ENCODE peak calls at places on chromosomes 3 and 15, in five cellular contexts. One of them, this sample, is unnamed.

GRCh38 chr15:90482124-90483011 is 47.4 kb upstream of the CRTC3 start:
- DNase-seq in K562: peak
- DNase-seq in GM12878: no peak
- DNase-seq in H1: peak
- DNase-seq in HepG2: peak
- DNase-seq in this sample: peak

GRCh38 chr3:33187368-33187634 is 31.3 kb downstream of the SUSD5 start:
- DNase-seq in K562: no peak
- DNase-seq in GM12878: no peak
- DNase-seq in H1: no peak
- DNase-seq in HepG2: no peak
- DNase-seq in this sample: no peak

GRCh38 chr15:59266015-59266414 is 59.4 kb downstream of the LDHAL6B start:
- DNase-seq in K562: no peak
- DNase-seq in GM12878: no peak
- DNase-seq in H1: no peak
- DNase-seq in HepG2: no peak
- DNase-seq in this sample: no peak

GRCh38 chr15:77944002-77944867 is 133.3 kb downstream of the TBC1D2B start:
- DNase-seq in K562: peak
- DNase-seq in GM12878: no peak
- DNase-seq in H1: peak
- DNase-seq in HepG2: peak
- DNase-seq in this sample: peak

GRCh38 chr3:141307351-141308059 is 60.8 kb upstream of the ZBTB38 start:
- DNase-seq in K562: no peak
- DNase-seq in GM12878: no peak
- DNase-seq in H1: no peak
- DNase-seq in HepG2: no peak
- DNase-seq in this sample: no peak

GRCh38 chr3:172461530-172462138 is 13.4 kb upstream of the GHSR start:
- DNase-seq in K562: peak
- DNase-seq in GM12878: no peak
- DNase-seq in H1: no peak
- DNase-seq in HepG2: peak
- DNase-seq in this sample: no peak

GRCh38 chr3:44893097-44893496 is 18.7 kb downstream of the TGM4 start:
- DNase-seq in K562: no peak
- DNase-seq in GM12878: no peak
- DNase-seq in H1: no peak
- DNase-seq in HepG2: no peak
- DNase-seq in this sample: no peak

GRCh38 chr3:32076566-32076965 is 29.9 kb upstream of the GPD1L start:
- DNase-seq in K562: peak
- DNase-seq in GM12878: no peak
- DNase-seq in H1: peak
- DNase-seq in HepG2: no peak
- DNase-seq in this sample: no peak

GRCh38 chr3:187742351-187743171 is 2.7 kb downstream of the BCL6 start:
- DNase-seq in K562: no peak
- DNase-seq in GM12878: no peak
- DNase-seq in H1: no peak
- DNase-seq in HepG2: no peak
- DNase-seq in this sample: no peak

GRCh38 chr15:67824900-67825879 is at the start of gene SKOR1:
- DNase-seq in K562: peak
- DNase-seq in GM12878: no peak
- DNase-seq in H1: peak
- DNase-seq in HepG2: no peak
- DNase-seq in this sample: no peak

GRCh38 chr15:75672646-75673425 is 25.1 kb downstream of the SNX33 start:
- DNase-seq in K562: no peak
- DNase-seq in GM12878: no peak
- DNase-seq in H1: no peak
- DNase-seq in HepG2: no peak
- DNase-seq in this sample: no peak

GRCh38 chr3:128235207-128235933 is 82.1 kb downstream of the EEFSEC start:
- DNase-seq in K562: no peak
- DNase-seq in GM12878: no peak
- DNase-seq in H1: no peak
- DNase-seq in HepG2: no peak
- DNase-seq in this sample: no peak

GRCh38 chr3:177041730-177042551 is 155.3 kb downstream of the TBL1XR1 start:
- DNase-seq in K562: no peak
- DNase-seq in GM12878: no peak
- DNase-seq in H1: no peak
- DNase-seq in HepG2: no peak
- DNase-seq in this sample: no peak

GRCh38 chr15:51024735-51025453 is 69.8 kb downstream of the TNFAIP8L3 start:
- DNase-seq in K562: no peak
- DNase-seq in GM12878: no peak
- DNase-seq in H1: no peak
- DNase-seq in HepG2: no peak
- DNase-seq in this sample: no peak

GRCh38 chr3:124620600-124621063 is 109.6 kb upstream of the UMPS start:
- DNase-seq in K562: peak
- DNase-seq in GM12878: peak
- DNase-seq in H1: no peak
- DNase-seq in HepG2: peak
- DNase-seq in this sample: no peak

GRCh38 chr3:32583708-32584107 is 13.1 kb upstream of the DYNC1LI1 start:
- DNase-seq in K562: no peak
- DNase-seq in GM12878: no peak
- DNase-seq in H1: no peak
- DNase-seq in HepG2: no peak
- DNase-seq in this sample: no peak

GRCh38 chr3:81620813-81621212 is 140.6 kb downstream of the GBE1 start:
- DNase-seq in K562: no peak
- DNase-seq in GM12878: no peak
- DNase-seq in H1: no peak
- DNase-seq in HepG2: no peak
- DNase-seq in this sample: no peak

GRCh38 chr3:114405202-114405601 is 111.4 kb downstream of the TIGIT start:
- DNase-seq in K562: no peak
- DNase-seq in GM12878: no peak
- DNase-seq in H1: no peak
- DNase-seq in HepG2: no peak
- DNase-seq in this sample: no peak

GRCh38 chr15:38398134-38398533 is 55.8 kb upstream of the FAM98B start:
- DNase-seq in K562: no peak
- DNase-seq in GM12878: no peak
- DNase-seq in H1: no peak
- DNase-seq in HepG2: peak
- DNase-seq in this sample: peak

GRCh38 chr3:164222200-164222599 is 856.1 kb downstream of the SI start:
- DNase-seq in K562: no peak
- DNase-seq in GM12878: no peak
- DNase-seq in H1: no peak
- DNase-seq in HepG2: no peak
- DNase-seq in this sample: no peak

GRCh38 chr3:88180398-88180999 is 30.7 kb downstream of the C3orf38 start:
- DNase-seq in K562: no peak
- DNase-seq in GM12878: peak
- DNase-seq in H1: no peak
- DNase-seq in HepG2: no peak
- DNase-seq in this sample: peak

GRCh38 chr3:66035763-66036477 is 2.8 kb downstream of the MAGI1 start:
- DNase-seq in K562: no peak
- DNase-seq in GM12878: no peak
- DNase-seq in H1: no peak
- DNase-seq in HepG2: peak
- DNase-seq in this sample: no peak

GRCh38 chr3:42652251-42652610 is 1.3 kb upstream of the ZBTB47 start:
- DNase-seq in K562: no peak
- DNase-seq in GM12878: no peak
- DNase-seq in H1: peak
- DNase-seq in HepG2: no peak
- DNase-seq in this sample: no peak

GRCh38 chr3:177459397-177459796 is 262.1 kb upstream of the TBL1XR1 start:
- DNase-seq in K562: no peak
- DNase-seq in GM12878: no peak
- DNase-seq in H1: no peak
- DNase-seq in HepG2: no peak
- DNase-seq in this sample: no peak

GRCh38 chr3:120673116-120673515 is 8.9 kb downstream of the HGD start:
- DNase-seq in K562: no peak
- DNase-seq in GM12878: no peak
- DNase-seq in H1: no peak
- DNase-seq in HepG2: no peak
- DNase-seq in this sample: no peak

GRCh38 chr15:66919421-66919820 is 146.0 kb upstream of the SMAD3 start:
- DNase-seq in K562: no peak
- DNase-seq in GM12878: no peak
- DNase-seq in H1: no peak
- DNase-seq in HepG2: no peak
- DNase-seq in this sample: no peak

GRCh38 chr3:138125548-138126221 is 6.5 kb downstream of the A4GNT start:
- DNase-seq in K562: no peak
- DNase-seq in GM12878: no peak
- DNase-seq in H1: no peak
- DNase-seq in HepG2: no peak
- DNase-seq in this sample: no peak

GRCh38 chr3:141508067-141508436 is 21.2 kb downstream of the RASA2 start:
- DNase-seq in K562: no peak
- DNase-seq in GM12878: no peak
- DNase-seq in H1: no peak
- DNase-seq in HepG2: no peak
- DNase-seq in this sample: no peak

GRCh38 chr15:68441045-68441743 is 9.2 kb upstream of the ITGA11 start:
- DNase-seq in K562: no peak
- DNase-seq in GM12878: no peak
- DNase-seq in H1: peak
- DNase-seq in HepG2: no peak
- DNase-seq in this sample: no peak

DNA sequence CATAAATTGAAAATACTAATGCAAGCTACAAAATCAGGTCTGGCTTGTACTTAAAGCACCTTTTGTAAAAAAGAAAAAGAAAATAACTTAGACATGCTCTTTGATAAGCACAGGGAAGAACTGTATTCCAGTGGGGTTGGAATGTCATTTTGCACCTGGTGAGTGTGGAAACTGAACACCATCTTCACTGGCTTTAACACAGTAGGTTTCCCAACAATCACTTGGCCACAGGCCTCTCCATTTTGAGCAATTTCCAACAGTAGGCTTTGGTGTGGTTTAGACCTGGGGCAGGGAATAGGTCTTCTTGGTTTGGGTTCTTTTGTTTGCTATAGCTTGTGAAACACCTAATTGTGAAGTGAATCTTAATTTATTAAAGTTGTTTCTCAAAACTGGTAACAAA is 18.9 kb downstream of the PDZRN3 start:
- DNase-seq in K562: no peak
- DNase-seq in GM12878: no peak
- DNase-seq in H1: no peak
- DNase-seq in HepG2: no peak
- DNase-seq in this sample: no peak
- TF ChIP-seq SRF in K562: no peak
- TF ChIP-seq SRF in GM12878: no peak
- TF ChIP-seq SRF in H1: no peak
- TF ChIP-seq SRF in HepG2: no peak
- TF ChIP-seq SRF in this sample: no peak

GRCh38 chr15:40736575-40736974 is 18.5 kb downstream of the RMDN3 start:
- DNase-seq in K562: no peak
- DNase-seq in GM12878: no peak
- DNase-seq in H1: no peak
- DNase-seq in HepG2: no peak
- DNase-seq in this sample: no peak

GRCh38 chr15:40731034-40731433 is 24.0 kb downstream of the RMDN3 start:
- DNase-seq in K562: no peak
- DNase-seq in GM12878: no peak
- DNase-seq in H1: no peak
- DNase-seq in HepG2: no peak
- DNase-seq in this sample: no peak
- H3K27ac ChIP-seq in K562: no peak
- H3K27ac ChIP-seq in GM12878: no peak
- H3K27ac ChIP-seq in H1: no peak
- H3K27ac ChIP-seq in HepG2: no peak
- H3K27ac ChIP-seq in this sample: no peak

GRCh38 chr15:88397506-88397905 is 69.7 kb downstream of the MRPL46 start:
- DNase-seq in K562: no peak
- DNase-seq in GM12878: no peak
- DNase-seq in H1: no peak
- DNase-seq in HepG2: no peak
- DNase-seq in this sample: no peak
- TF ChIP-seq SRF in K562: no peak
- TF ChIP-seq SRF in GM12878: no peak
- TF ChIP-seq SRF in H1: no peak
- TF ChIP-seq SRF in HepG2: no peak
- TF ChIP-seq SRF in this sample: no peak

DNA sequence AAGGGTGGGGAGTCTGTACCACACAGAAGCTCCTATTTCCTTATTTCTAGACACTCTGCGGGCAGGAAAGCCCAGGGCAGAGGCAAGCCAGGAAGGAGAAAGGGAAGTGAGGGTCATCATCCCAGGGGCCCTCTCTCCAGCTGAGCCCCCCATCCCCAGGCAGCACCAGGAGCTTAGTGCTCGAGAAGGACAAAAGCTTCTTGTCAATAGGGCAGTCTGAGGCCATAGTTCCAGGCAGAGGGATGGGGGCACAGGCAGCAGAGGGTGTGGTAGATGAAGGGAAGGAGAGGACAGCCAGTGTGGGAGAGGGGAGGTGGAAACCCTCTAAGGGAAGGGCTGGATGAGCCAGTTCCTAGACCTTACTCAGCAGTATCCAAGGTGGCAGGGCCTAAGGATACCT is 2.7 kb downstream of the MAP1A start:
- DNase-seq in K562: peak
- DNase-seq in GM12878: no peak
- DNase-seq in H1: no peak
- DNase-seq in HepG2: no peak
- DNase-seq in this sample: no peak
- H3K27ac ChIP-seq in K562: no peak
- H3K27ac ChIP-seq in GM12878: no peak
- H3K27ac ChIP-seq in H1: no peak
- H3K27ac ChIP-seq in HepG2: no peak
- H3K27ac ChIP-seq in this sample: no peak

DNA sequence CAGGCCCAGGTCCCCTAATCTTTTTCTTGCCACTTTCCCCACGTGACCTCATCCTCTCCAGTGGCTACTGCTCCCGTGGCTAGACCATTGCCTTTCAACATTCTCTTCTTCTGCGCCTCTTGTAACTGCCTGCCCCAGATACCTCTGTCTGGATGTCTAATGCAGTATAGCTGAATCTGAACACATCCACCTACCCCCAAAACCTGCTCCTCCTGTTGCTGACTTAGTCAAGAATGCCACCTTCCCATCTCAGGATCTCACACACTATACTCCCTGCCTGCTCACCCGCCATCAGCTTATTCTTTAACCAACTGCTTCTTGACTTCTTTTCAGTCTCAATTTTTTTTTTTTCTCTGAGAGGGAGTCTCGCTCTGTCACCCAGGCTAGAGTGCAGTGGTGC is 5.1 kb downstream of the GPX1 start:
- DNase-seq in K562: no peak
- DNase-seq in GM12878: no peak
- DNase-seq in H1: no peak
- DNase-seq in HepG2: no peak
- DNase-seq in this sample: no peak
- TF ChIP-seq SRF in K562: no peak
- TF ChIP-seq SRF in GM12878: no peak
- TF ChIP-seq SRF in H1: no peak
- TF ChIP-seq SRF in HepG2: no peak
- TF ChIP-seq SRF in this sample: no peak

This sample was measured in HCT116.